ENCODE peak calls at places on chromosome 1, in eight cellular contexts. D, S, J, U, X, Y, Z and K are unnamed samples.

GRCh38 chr1:167456926-167457325 is 61.4 kb downstream of the CD247 start:
- DNase-seq in D (no peak), S (no peak), J (no peak), U (no peak), X (no peak), Y (no peak), Z (no peak), K (no peak)

GRCh38 chr1:6367381-6368007 is 26.1 kb downstream of the ACOT7 start:
- DNase-seq in D (peak; percentile 69), S (no peak), J (peak; percentile 83), U (no peak), X (no peak), Y (no peak), Z (peak; percentile 57), K (no peak)

GRCh38 chr1:119353851-119354250 is 14.7 kb upstream of the HAO2 start:
- DNase-seq in D (no peak), S (no peak), J (no peak), U (no peak), X (no peak), Y (no peak), Z (no peak), K (no peak)

GRCh38 chr1:17244826-17245740 is 3.8 kb upstream of the PADI3 start:
- DNase-seq in D (no peak), S (no peak), J (no peak), U (no peak), X (no peak), Y (no peak), Z (no peak), K (no peak)

GRCh38 chr1:244242446-244242845 is 191.4 kb downstream of the ZBTB18 start:
- DNase-seq in D (no peak), S (no peak), J (no peak), U (no peak), X (no peak), Y (no peak), Z (no peak), K (no peak)

GRCh38 chr1:206770531-206771352 is at the start of gene IL19:
- DNase-seq in D (no peak), S (no peak), J (peak; percentile 26), U (no peak), X (no peak), Y (no peak), Z (peak; percentile 44), K (no peak)

GRCh38 chr1:5975133-5975880 is 16.9 kb downstream of the NPHP4 start:
- DNase-seq in D (peak; percentile 66), S (peak; percentile 48), J (peak; percentile 59), U (no peak), X (no peak), Y (no peak), Z (peak; percentile 72), K (peak; percentile 60)

GRCh38 chr1:27557596-27558340 is 46.2 kb downstream of the AHDC1 start:
- DNase-seq in D (no peak), S (no peak), J (no peak), U (no peak), X (no peak), Y (no peak), Z (no peak), K (peak; percentile 86)

GRCh38 chr1:187870567-187870966 is 1041.8 kb downstream of the PLA2G4A start:
- DNase-seq in D (no peak), S (no peak), J (no peak), U (no peak), X (no peak), Y (no peak), Z (no peak), K (no peak)

GRCh38 chr1:111399792-111400610 is 27.5 kb downstream of the OVGP1 start:
- DNase-seq in D (peak; percentile 58), S (peak; percentile 51), J (peak; percentile 36), U (peak; percentile 15), X (no peak), Y (no peak), Z (peak; percentile 77), K (peak; percentile 86)

GRCh38 chr1:153362187-153362586 is 4.5 kb downstream of the S100A9 start:
- DNase-seq in D (peak; percentile 41), S (no peak), J (no peak), U (no peak), X (peak; percentile 19), Y (no peak), Z (no peak), K (no peak)

GRCh38 chr1:93804412-93804811 is 74.6 kb downstream of the DNTTIP2 start:
- DNase-seq in D (no peak), S (no peak), J (no peak), U (no peak), X (no peak), Y (no peak), Z (peak; percentile 17), K (no peak)

GRCh38 chr1:38352869-38353268 is 306.3 kb upstream of the POU3F1 start:
- DNase-seq in D (no peak), S (no peak), J (no peak), U (no peak), X (no peak), Y (no peak), Z (no peak), K (no peak)

GRCh38 chr1:29953938-29954337 is 717.6 kb downstream of the PTPRU start:
- DNase-seq in D (no peak), S (no peak), J (no peak), U (no peak), X (no peak), Y (no peak), Z (no peak), K (no peak)
- H3K36me3 ChIP-seq in D (no peaks in the 10 kb centered on the region), S (no peaks in the 10 kb centered on the region), J (no peaks in the 10 kb centered on the region), U (no peaks in the 10 kb centered on the region), X (no peaks in the 10 kb centered on the region), Y (no peaks in the 10 kb centered on the region), Z (no peaks in the 10 kb centered on the region), K (no peaks in the 10 kb centered on the region)

DNA sequence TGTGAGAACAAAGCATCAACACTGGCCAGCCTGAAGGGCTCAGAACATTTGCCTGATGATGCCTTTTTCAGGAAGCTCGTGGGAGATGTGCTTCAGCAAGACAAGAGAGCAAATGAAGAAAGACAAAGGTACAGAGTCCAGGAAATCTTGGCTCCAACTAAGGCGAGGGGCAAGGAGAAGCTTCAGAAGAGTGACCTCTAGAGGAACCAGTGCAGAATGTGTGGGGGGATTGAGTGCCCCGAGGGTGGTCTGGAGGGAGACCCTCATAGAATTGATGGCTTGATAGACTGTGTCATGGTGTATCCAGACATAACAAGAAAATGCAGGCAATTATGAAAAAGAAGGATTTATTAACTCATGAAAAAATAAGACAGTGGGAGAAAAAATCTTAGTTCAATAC is 15.3 kb upstream of the NLRP3 start:
- DNase-seq in D (no peak), S (no peak), J (no peak), U (no peak), X (no peak), Y (no peak), Z (no peak), K (no peak)
- TF ChIP-seq CTCF in D (no peak), S (no peak), J (no peak), U (no peak), X (no peak), Y (no peak), Z (no peak), K (no peak)

DNA sequence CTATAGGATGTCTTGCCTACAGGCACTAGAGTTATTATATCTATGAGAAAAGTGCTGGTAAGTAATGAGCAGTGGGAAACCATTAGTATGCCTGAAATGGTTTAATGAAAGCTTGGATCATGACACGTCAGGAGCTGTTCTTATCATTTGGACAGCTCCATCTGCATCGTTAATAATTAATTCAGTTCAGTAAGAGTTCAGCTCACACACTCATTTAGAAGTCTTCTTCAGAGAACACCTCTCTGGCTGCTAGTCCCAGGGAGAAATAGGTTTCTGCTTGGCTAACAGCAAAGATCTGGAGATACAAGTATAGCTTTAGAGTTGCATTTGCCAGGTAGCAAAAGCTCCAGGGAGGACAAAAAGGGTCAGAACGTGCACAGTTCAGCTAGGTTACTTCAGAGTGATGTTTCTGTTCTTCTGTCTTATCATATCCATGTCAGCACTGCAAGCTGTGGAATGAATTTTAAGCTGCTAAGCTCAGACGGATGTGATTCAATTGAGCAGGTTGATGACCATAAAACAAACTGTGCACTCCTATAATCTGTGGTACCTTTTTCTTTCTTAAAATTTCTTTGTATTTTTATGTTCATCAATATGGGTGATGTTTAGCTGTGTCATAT is 173.6 kb downstream of the ADGRL2 start:
- DNase-seq in D (no peak), S (no peak), J (no peak), U (no peak), X (no peak), Y (no peak), Z (peak; percentile 11), K (no peak)
- H3K36me3 ChIP-seq in D (no peaks in the 10 kb centered on the region), S (no peaks in the 10 kb centered on the region), J (peaks cover 7% of the 10 kb centered on the region), U (no peaks in the 10 kb centered on the region), X (peaks cover 24% of the 10 kb centered on the region), Y (peaks cover 14% of the 10 kb centered on the region), Z (no peaks in the 10 kb centered on the region), K (no peaks in the 10 kb centered on the region)

GRCh38 chr1:194102607-194103006 is 916.2 kb upstream of the B3GALT2 start:
- DNase-seq in D (no peak), S (no peak), J (no peak), U (no peak), X (no peak), Y (no peak), Z (no peak), K (peak; percentile 13)
- TF ChIP-seq CTCF in D (peak; percentile 28), S (no peak), J (no peak), U (peak; percentile 34), X (no peak), Y (no peak), Z (no peak), K (no peak)

GRCh38 chr1:198909973-198910372 is 271.1 kb downstream of the PTPRC start:
- DNase-seq in D (no peak), S (no peak), J (no peak), U (no peak), X (no peak), Y (no peak), Z (no peak), K (no peak)
- H3K36me3 ChIP-seq in D (no peaks in the 10 kb centered on the region), S (no peaks in the 10 kb centered on the region), J (no peaks in the 10 kb centered on the region), U (no peaks in the 10 kb centered on the region), X (no peaks in the 10 kb centered on the region), Y (no peaks in the 10 kb centered on the region), Z (no peaks in the 10 kb centered on the region), K (no peaks in the 10 kb centered on the region)

GRCh38 chr1:91311672-91312071 is 93.0 kb downstream of the HFM1 start:
- DNase-seq in D (no peak), S (no peak), J (no peak), U (no peak), X (no peak), Y (no peak), Z (no peak), K (no peak)
- TF ChIP-seq CTCF in D (no peak), S (no peak), J (no peak), U (no peak), X (no peak), Y (no peak), Z (no peak), K (no peak)

GRCh38 chr1:84497631-84498278 is 8.4 kb upstream of the SPATA1 start:
- DNase-seq in D (no peak), S (no peak), J (no peak), U (no peak), X (no peak), Y (no peak), Z (no peak), K (no peak)

GRCh38 chr1:84493747-84494146 is 12.4 kb upstream of the SPATA1 start:
- DNase-seq in D (no peak), S (no peak), J (no peak), U (no peak), X (no peak), Y (no peak), Z (no peak), K (no peak)

GRCh38 chr1:84492726-84493125 is 13.5 kb upstream of the SPATA1 start:
- DNase-seq in D (no peak), S (no peak), J (no peak), U (no peak), X (no peak), Y (no peak), Z (no peak), K (no peak)

GRCh38 chr1:84496498-84496897 is 9.7 kb upstream of the SPATA1 start:
- DNase-seq in D (no peak), S (no peak), J (no peak), U (no peak), X (no peak), Y (no peak), Z (no peak), K (no peak)
- H3K36me3 ChIP-seq in D (peaks cover 10% of the 10 kb centered on the region), S (peaks cover 50% of the 10 kb centered on the region), J (peaks cover 65% of the 10 kb centered on the region), U (peaks cover 38% of the 10 kb centered on the region), X (peaks cover 74% of the 10 kb centered on the region), Y (peaks cover 91% of the 10 kb centered on the region), Z (peaks cover 19% of the 10 kb centered on the region), K (no peaks in the 10 kb centered on the region)